ENCODE peak calls at places on chromosomes 3 and 15, in seven cellular contexts. One of them, this sample, is unnamed.
A peak's percentile ranks its signal among the peaks of the same experiment; 100 is the strongest.

GRCh38 chr3:77699292-77699691 is 659.4 kb downstream of the ROBO2 start:
- DNase-seq in heart left ventricle: no peak
- DNase-seq in NCI-H187 treated with DMSO at 0.1 percent for 48 hours: no peak
- DNase-seq in activated CD8-positive, alpha-beta memory T cell treated with anti-CD3 and anti-CD28 coated beads, Interleukin-2, amount 50 U/mL, for 48 hours: no peak
- DNase-seq in LoVo: no peak
- DNase-seq in GM13977: no peak
- DNase-seq in endothelial cell: no peak
- DNase-seq in this sample: no peak

GRCh38 chr15:63481105-63481810 is 23.1 kb upstream of the USP3 start:
- DNase-seq in endothelial cell: no peak
- DNase-seq in GM13977: no peak
- DNase-seq in activated CD8-positive, alpha-beta memory T cell treated with anti-CD3 and anti-CD28 coated beads, Interleukin-2, amount 50 U/mL, for 48 hours: no peak
- DNase-seq in LoVo: no peak
- DNase-seq in heart left ventricle: no peak
- DNase-seq in NCI-H187 treated with DMSO at 0.1 percent for 48 hours: no peak
- DNase-seq in this sample: no peak

GRCh38 chr15:90465140-90465929 is 64.4 kb upstream of the CRTC3 start:
- DNase-seq in NCI-H187 treated with DMSO at 0.1 percent for 48 hours: no peak
- DNase-seq in GM13977: no peak
- DNase-seq in heart left ventricle: no peak
- DNase-seq in LoVo: no peak
- DNase-seq in endothelial cell: no peak
- DNase-seq in activated CD8-positive, alpha-beta memory T cell treated with anti-CD3 and anti-CD28 coated beads, Interleukin-2, amount 50 U/mL, for 48 hours: no peak
- DNase-seq in this sample: no peak

GRCh38 chr15:44136991-44137477 is 58.0 kb downstream of the FRMD5 start:
- DNase-seq in GM13977: no peak
- DNase-seq in LoVo: no peak
- DNase-seq in endothelial cell: no peak
- DNase-seq in heart left ventricle: no peak
- DNase-seq in activated CD8-positive, alpha-beta memory T cell treated with anti-CD3 and anti-CD28 coated beads, Interleukin-2, amount 50 U/mL, for 48 hours: no peak
- DNase-seq in NCI-H187 treated with DMSO at 0.1 percent for 48 hours: no peak
- DNase-seq in this sample: no peak

GRCh38 chr3:122919291-122919610 is 108.3 kb downstream of the SEMA5B start:
- DNase-seq in activated CD8-positive, alpha-beta memory T cell treated with anti-CD3 and anti-CD28 coated beads, Interleukin-2, amount 50 U/mL, for 48 hours: no peak
- DNase-seq in NCI-H187 treated with DMSO at 0.1 percent for 48 hours: no peak
- DNase-seq in heart left ventricle: no peak
- DNase-seq in LoVo: no peak
- DNase-seq in endothelial cell: no peak
- DNase-seq in GM13977: no peak
- DNase-seq in this sample: no peak

GRCh38 chr15:73010154-73011152 is 41.8 kb upstream of the NEO1 start:
- DNase-seq in GM13977: no peak
- DNase-seq in endothelial cell: no peak
- DNase-seq in heart left ventricle: no peak
- DNase-seq in activated CD8-positive, alpha-beta memory T cell treated with anti-CD3 and anti-CD28 coated beads, Interleukin-2, amount 50 U/mL, for 48 hours: no peak
- DNase-seq in NCI-H187 treated with DMSO at 0.1 percent for 48 hours: no peak
- DNase-seq in LoVo: no peak
- DNase-seq in this sample: no peak

GRCh38 chr3:70400194-70400593 is 87.8 kb upstream of the MDFIC2 start:
- DNase-seq in GM13977: no peak
- DNase-seq in LoVo: no peak
- DNase-seq in endothelial cell: no peak
- DNase-seq in activated CD8-positive, alpha-beta memory T cell treated with anti-CD3 and anti-CD28 coated beads, Interleukin-2, amount 50 U/mL, for 48 hours: no peak
- DNase-seq in heart left ventricle: no peak
- DNase-seq in NCI-H187 treated with DMSO at 0.1 percent for 48 hours: no peak
- DNase-seq in this sample: no peak

GRCh38 chr3:127654374-127654773 is 18.4 kb upstream of the ABTB1 start:
- DNase-seq in activated CD8-positive, alpha-beta memory T cell treated with anti-CD3 and anti-CD28 coated beads, Interleukin-2, amount 50 U/mL, for 48 hours: no peak
- DNase-seq in GM13977: no peak
- DNase-seq in LoVo: no peak
- DNase-seq in heart left ventricle: no peak
- DNase-seq in endothelial cell: no peak
- DNase-seq in NCI-H187 treated with DMSO at 0.1 percent for 48 hours: no peak
- DNase-seq in this sample: no peak

GRCh38 chr3:24968076-24968475 is 460.0 kb upstream of the RARB start:
- DNase-seq in heart left ventricle: no peak
- DNase-seq in endothelial cell: no peak
- DNase-seq in NCI-H187 treated with DMSO at 0.1 percent for 48 hours: no peak
- DNase-seq in activated CD8-positive, alpha-beta memory T cell treated with anti-CD3 and anti-CD28 coated beads, Interleukin-2, amount 50 U/mL, for 48 hours: no peak
- DNase-seq in GM13977: no peak
- DNase-seq in LoVo: no peak
- DNase-seq in this sample: no peak

GRCh38 chr3:187742351-187743171 is 2.7 kb downstream of the BCL6 start:
- DNase-seq in LoVo: peak; percentile 61
- DNase-seq in heart left ventricle: peak; percentile 71
- DNase-seq in activated CD8-positive, alpha-beta memory T cell treated with anti-CD3 and anti-CD28 coated beads, Interleukin-2, amount 50 U/mL, for 48 hours: no peak
- DNase-seq in NCI-H187 treated with DMSO at 0.1 percent for 48 hours: no peak
- DNase-seq in GM13977: no peak
- DNase-seq in endothelial cell: no peak
- DNase-seq in this sample: no peak

GRCh38 chr3:50345586-50345985 is at the start of gene ZMYND10:
- DNase-seq in activated CD8-positive, alpha-beta memory T cell treated with anti-CD3 and anti-CD28 coated beads, Interleukin-2, amount 50 U/mL, for 48 hours: peak; percentile 90
- DNase-seq in LoVo: no peak
- DNase-seq in NCI-H187 treated with DMSO at 0.1 percent for 48 hours: no peak
- DNase-seq in endothelial cell: peak; percentile 59
- DNase-seq in GM13977: peak; percentile 87
- DNase-seq in heart left ventricle: peak; percentile 73
- DNase-seq in this sample: no peak

GRCh38 chr3:106018111-106018510 is 149.3 kb upstream of the CBLB start:
- DNase-seq in endothelial cell: no peak
- DNase-seq in GM13977: no peak
- DNase-seq in NCI-H187 treated with DMSO at 0.1 percent for 48 hours: no peak
- DNase-seq in LoVo: no peak
- DNase-seq in activated CD8-positive, alpha-beta memory T cell treated with anti-CD3 and anti-CD28 coated beads, Interleukin-2, amount 50 U/mL, for 48 hours: no peak
- DNase-seq in heart left ventricle: no peak
- DNase-seq in this sample: no peak

GRCh38 chr15:85706779-85707518 is 87.8 kb downstream of the KLHL25 start:
- DNase-seq in activated CD8-positive, alpha-beta memory T cell treated with anti-CD3 and anti-CD28 coated beads, Interleukin-2, amount 50 U/mL, for 48 hours: peak; percentile 60
- DNase-seq in LoVo: no peak
- DNase-seq in GM13977: no peak
- DNase-seq in endothelial cell: no peak
- DNase-seq in heart left ventricle: peak; percentile 58
- DNase-seq in NCI-H187 treated with DMSO at 0.1 percent for 48 hours: no peak
- DNase-seq in this sample: no peak

GRCh38 chr15:57440799-57441198 is 64.5 kb downstream of the CGNL1 start:
- DNase-seq in LoVo: no peak
- DNase-seq in GM13977: no peak
- DNase-seq in activated CD8-positive, alpha-beta memory T cell treated with anti-CD3 and anti-CD28 coated beads, Interleukin-2, amount 50 U/mL, for 48 hours: no peak
- DNase-seq in endothelial cell: no peak
- DNase-seq in NCI-H187 treated with DMSO at 0.1 percent for 48 hours: no peak
- DNase-seq in heart left ventricle: no peak
- DNase-seq in this sample: no peak

GRCh38 chr15:98292442-98293240 is 332.1 kb downstream of the ARRDC4 start:
- DNase-seq in NCI-H187 treated with DMSO at 0.1 percent for 48 hours: no peak
- DNase-seq in endothelial cell: peak; percentile 81
- DNase-seq in LoVo: peak; percentile 43
- DNase-seq in heart left ventricle: peak; percentile 31
- DNase-seq in activated CD8-positive, alpha-beta memory T cell treated with anti-CD3 and anti-CD28 coated beads, Interleukin-2, amount 50 U/mL, for 48 hours: peak; percentile 84
- DNase-seq in GM13977: peak; percentile 77
- DNase-seq in this sample: no peak

GRCh38 chr3:137294839-137295238 is 337.1 kb downstream of the IL20RB start:
- DNase-seq in NCI-H187 treated with DMSO at 0.1 percent for 48 hours: no peak
- DNase-seq in GM13977: no peak
- DNase-seq in LoVo: no peak
- DNase-seq in endothelial cell: no peak
- DNase-seq in activated CD8-positive, alpha-beta memory T cell treated with anti-CD3 and anti-CD28 coated beads, Interleukin-2, amount 50 U/mL, for 48 hours: no peak
- DNase-seq in heart left ventricle: no peak
- DNase-seq in this sample: no peak

GRCh38 chr3:78887029-78887428 is 880.8 kb downstream of the ROBO1 start:
- DNase-seq in NCI-H187 treated with DMSO at 0.1 percent for 48 hours: no peak
- DNase-seq in LoVo: no peak
- DNase-seq in endothelial cell: no peak
- DNase-seq in GM13977: no peak
- DNase-seq in activated CD8-positive, alpha-beta memory T cell treated with anti-CD3 and anti-CD28 coated beads, Interleukin-2, amount 50 U/mL, for 48 hours: no peak
- DNase-seq in heart left ventricle: no peak
- DNase-seq in this sample: no peak

GRCh38 chr3:193499801-193500485 is 54.8 kb downstream of the ATP13A4 start:
- DNase-seq in heart left ventricle: no peak
- DNase-seq in activated CD8-positive, alpha-beta memory T cell treated with anti-CD3 and anti-CD28 coated beads, Interleukin-2, amount 50 U/mL, for 48 hours: no peak
- DNase-seq in endothelial cell: no peak
- DNase-seq in NCI-H187 treated with DMSO at 0.1 percent for 48 hours: no peak
- DNase-seq in LoVo: no peak
- DNase-seq in GM13977: no peak
- DNase-seq in this sample: no peak

GRCh38 chr3:105139851-105140560 is 226.7 kb upstream of the ALCAM start:
- DNase-seq in LoVo: no peak
- DNase-seq in NCI-H187 treated with DMSO at 0.1 percent for 48 hours: no peak
- DNase-seq in GM13977: no peak
- DNase-seq in endothelial cell: no peak
- DNase-seq in heart left ventricle: no peak
- DNase-seq in activated CD8-positive, alpha-beta memory T cell treated with anti-CD3 and anti-CD28 coated beads, Interleukin-2, amount 50 U/mL, for 48 hours: no peak
- DNase-seq in this sample: no peak

GRCh38 chr3:162670181-162670580 is 1173.6 kb downstream of the OTOL1 start:
- DNase-seq in GM13977: no peak
- DNase-seq in heart left ventricle: no peak
- DNase-seq in LoVo: no peak
- DNase-seq in NCI-H187 treated with DMSO at 0.1 percent for 48 hours: no peak
- DNase-seq in activated CD8-positive, alpha-beta memory T cell treated with anti-CD3 and anti-CD28 coated beads, Interleukin-2, amount 50 U/mL, for 48 hours: no peak
- DNase-seq in endothelial cell: no peak
- DNase-seq in this sample: no peak

GRCh38 chr3:38542401-38543298 is 46.5 kb downstream of the EXOG start:
- DNase-seq in endothelial cell: no peak
- DNase-seq in LoVo: no peak
- DNase-seq in activated CD8-positive, alpha-beta memory T cell treated with anti-CD3 and anti-CD28 coated beads, Interleukin-2, amount 50 U/mL, for 48 hours: peak; percentile 42
- DNase-seq in GM13977: no peak
- DNase-seq in NCI-H187 treated with DMSO at 0.1 percent for 48 hours: no peak
- DNase-seq in heart left ventricle: no peak
- DNase-seq in this sample: no peak

GRCh38 chr15:49901867-49902775 is 216.9 kb downstream of the ATP8B4 start:
- DNase-seq in activated CD8-positive, alpha-beta memory T cell treated with anti-CD3 and anti-CD28 coated beads, Interleukin-2, amount 50 U/mL, for 48 hours: no peak
- DNase-seq in endothelial cell: no peak
- DNase-seq in NCI-H187 treated with DMSO at 0.1 percent for 48 hours: no peak
- DNase-seq in GM13977: no peak
- DNase-seq in heart left ventricle: no peak
- DNase-seq in LoVo: no peak
- DNase-seq in this sample: no peak

GRCh38 chr3:40546811-40547210 is 22.1 kb downstream of the ZNF621 start:
- DNase-seq in activated CD8-positive, alpha-beta memory T cell treated with anti-CD3 and anti-CD28 coated beads, Interleukin-2, amount 50 U/mL, for 48 hours: no peak
- DNase-seq in heart left ventricle: no peak
- DNase-seq in GM13977: no peak
- DNase-seq in LoVo: no peak
- DNase-seq in NCI-H187 treated with DMSO at 0.1 percent for 48 hours: no peak
- DNase-seq in endothelial cell: no peak
- DNase-seq in this sample: no peak

This sample was measured in GM12864.